ENCODE peak calls at places on chromosome 2, in ten cellular contexts. One of them, this sample, is unnamed.
A peak's percentile ranks its signal among the peaks of the same experiment; 100 is the strongest.

GRCh38 chr2:45736757-45737704 is 85.6 kb downstream of the PRKCE start:
- DNase-seq in heart right ventricle: no peak
- DNase-seq in gastrocnemius medialis: no peak
- DNase-seq in cardiac muscle cell: no peak
- DNase-seq in right atrium auricular region: no peak
- DNase-seq in upper lobe of right lung: no peak
- DNase-seq in fibroblast of lung: peak; percentile 76
- DNase-seq in spleen: no peak
- DNase-seq in DND-41: no peak
- DNase-seq in psoas muscle: no peak
- DNase-seq in this sample: no peak

GRCh38 chr2:237474931-237475703 is 11.9 kb upstream of the MLPH start:
- DNase-seq in heart right ventricle: peak; percentile 81
- DNase-seq in cardiac muscle cell: peak; percentile 93
- DNase-seq in right atrium auricular region: peak; percentile 81
- DNase-seq in DND-41: peak; percentile 84
- DNase-seq in psoas muscle: peak; percentile 93
- DNase-seq in spleen: peak; percentile 94
- DNase-seq in gastrocnemius medialis: peak; percentile 69
- DNase-seq in upper lobe of right lung: peak; percentile 94
- DNase-seq in fibroblast of lung: peak; percentile 82
- DNase-seq in this sample: peak; percentile 95

GRCh38 chr2:229774237-229774636 is 59.9 kb upstream of the DNER start:
- DNase-seq in upper lobe of right lung: no peak
- DNase-seq in right atrium auricular region: no peak
- DNase-seq in spleen: no peak
- DNase-seq in gastrocnemius medialis: no peak
- DNase-seq in heart right ventricle: no peak
- DNase-seq in fibroblast of lung: no peak
- DNase-seq in psoas muscle: no peak
- DNase-seq in DND-41: no peak
- DNase-seq in cardiac muscle cell: no peak
- DNase-seq in this sample: no peak

GRCh38 chr2:904243-905024 is 46.2 kb upstream of the SNTG2 start:
- DNase-seq in heart right ventricle: no peak
- DNase-seq in cardiac muscle cell: no peak
- DNase-seq in right atrium auricular region: peak; percentile 23
- DNase-seq in gastrocnemius medialis: no peak
- DNase-seq in spleen: no peak
- DNase-seq in DND-41: no peak
- DNase-seq in upper lobe of right lung: no peak
- DNase-seq in psoas muscle: no peak
- DNase-seq in fibroblast of lung: no peak
- DNase-seq in this sample: no peak

GRCh38 chr2:97701851-97702465 is 11.4 kb upstream of the ZAP70 start:
- DNase-seq in fibroblast of lung: no peak
- DNase-seq in psoas muscle: no peak
- DNase-seq in DND-41: no peak
- DNase-seq in right atrium auricular region: peak; percentile 32
- DNase-seq in gastrocnemius medialis: no peak
- DNase-seq in upper lobe of right lung: no peak
- DNase-seq in heart right ventricle: no peak
- DNase-seq in spleen: no peak
- DNase-seq in cardiac muscle cell: peak; percentile 25
- DNase-seq in this sample: no peak

GRCh38 chr2:169734172-169734847 is 678 bp downstream of the KLHL23 start:
- DNase-seq in heart right ventricle: no peak
- DNase-seq in upper lobe of right lung: peak; percentile 70
- DNase-seq in psoas muscle: peak; percentile 56
- DNase-seq in DND-41: peak; percentile 63
- DNase-seq in gastrocnemius medialis: no peak
- DNase-seq in spleen: no peak
- DNase-seq in fibroblast of lung: peak; percentile 12
- DNase-seq in cardiac muscle cell: peak; percentile 14
- DNase-seq in right atrium auricular region: no peak
- DNase-seq in this sample: no peak

GRCh38 chr2:240440704-240441320 is 5.3 kb downstream of the GPC1 start:
- DNase-seq in spleen: peak; percentile 69
- DNase-seq in psoas muscle: peak; percentile 32
- DNase-seq in fibroblast of lung: no peak
- DNase-seq in right atrium auricular region: no peak
- DNase-seq in heart right ventricle: no peak
- DNase-seq in DND-41: no peak
- DNase-seq in gastrocnemius medialis: peak; percentile 9
- DNase-seq in upper lobe of right lung: no peak
- DNase-seq in cardiac muscle cell: no peak
- DNase-seq in this sample: peak; percentile 48

GRCh38 chr2:42949125-42949524 is 156.7 kb upstream of the HAAO start:
- DNase-seq in heart right ventricle: no peak
- DNase-seq in spleen: peak; percentile 85
- DNase-seq in right atrium auricular region: no peak
- DNase-seq in gastrocnemius medialis: no peak
- DNase-seq in upper lobe of right lung: no peak
- DNase-seq in fibroblast of lung: no peak
- DNase-seq in DND-41: peak; percentile 72
- DNase-seq in psoas muscle: peak; percentile 19
- DNase-seq in cardiac muscle cell: no peak
- DNase-seq in this sample: no peak

GRCh38 chr2:61694312-61695274 is 156.4 kb upstream of the XPO1 start:
- DNase-seq in cardiac muscle cell: peak; percentile 95
- DNase-seq in gastrocnemius medialis: peak; percentile 93
- DNase-seq in heart right ventricle: peak; percentile 94
- DNase-seq in psoas muscle: peak; percentile 97
- DNase-seq in fibroblast of lung: peak; percentile 82
- DNase-seq in DND-41: peak; percentile 68
- DNase-seq in upper lobe of right lung: peak; percentile 98
- DNase-seq in right atrium auricular region: peak; percentile 92
- DNase-seq in spleen: peak; percentile 99
- DNase-seq in this sample: peak; percentile 99

GRCh38 chr2:84317135-84317534 is 141.9 kb downstream of the SUCLG1 start:
- DNase-seq in cardiac muscle cell: no peak
- DNase-seq in upper lobe of right lung: no peak
- DNase-seq in gastrocnemius medialis: no peak
- DNase-seq in spleen: no peak
- DNase-seq in DND-41: no peak
- DNase-seq in fibroblast of lung: no peak
- DNase-seq in right atrium auricular region: no peak
- DNase-seq in heart right ventricle: no peak
- DNase-seq in psoas muscle: no peak
- DNase-seq in this sample: no peak

GRCh38 chr2:47771211-47771610 is 11.7 kb upstream of the MSH6 start:
- DNase-seq in cardiac muscle cell: peak; percentile 69
- DNase-seq in psoas muscle: no peak
- DNase-seq in DND-41: no peak
- DNase-seq in upper lobe of right lung: no peak
- DNase-seq in heart right ventricle: no peak
- DNase-seq in spleen: no peak
- DNase-seq in right atrium auricular region: no peak
- DNase-seq in fibroblast of lung: peak; percentile 96
- DNase-seq in gastrocnemius medialis: no peak
- DNase-seq in this sample: no peak

GRCh38 chr2:239530749-239531316 is 130.0 kb upstream of the HDAC4 start:
- DNase-seq in upper lobe of right lung: no peak
- DNase-seq in right atrium auricular region: no peak
- DNase-seq in spleen: no peak
- DNase-seq in heart right ventricle: no peak
- DNase-seq in cardiac muscle cell: no peak
- DNase-seq in psoas muscle: no peak
- DNase-seq in gastrocnemius medialis: no peak
- DNase-seq in DND-41: no peak
- DNase-seq in fibroblast of lung: no peak
- DNase-seq in this sample: no peak

GRCh38 chr2:160254363-160254762 is 54.3 kb upstream of the ITGB6 start:
- DNase-seq in spleen: no peak
- DNase-seq in DND-41: no peak
- DNase-seq in heart right ventricle: no peak
- DNase-seq in upper lobe of right lung: no peak
- DNase-seq in psoas muscle: no peak
- DNase-seq in right atrium auricular region: no peak
- DNase-seq in gastrocnemius medialis: no peak
- DNase-seq in cardiac muscle cell: no peak
- DNase-seq in fibroblast of lung: no peak
- DNase-seq in this sample: no peak

GRCh38 chr2:177147093-177147694 is 65.4 kb upstream of the HNRNPA3 start:
- DNase-seq in fibroblast of lung: peak; percentile 47
- DNase-seq in cardiac muscle cell: peak; percentile 67
- DNase-seq in spleen: no peak
- DNase-seq in DND-41: peak; percentile 23
- DNase-seq in heart right ventricle: no peak
- DNase-seq in gastrocnemius medialis: no peak
- DNase-seq in right atrium auricular region: no peak
- DNase-seq in upper lobe of right lung: no peak
- DNase-seq in psoas muscle: no peak
- DNase-seq in this sample: no peak

GRCh38 chr2:68925298-68925885 is 27.3 kb downstream of the GKN2 start:
- DNase-seq in psoas muscle: no peak
- DNase-seq in heart right ventricle: peak; percentile 35
- DNase-seq in fibroblast of lung: peak; percentile 45
- DNase-seq in gastrocnemius medialis: no peak
- DNase-seq in DND-41: peak; percentile 73
- DNase-seq in upper lobe of right lung: no peak
- DNase-seq in spleen: no peak
- DNase-seq in right atrium auricular region: no peak
- DNase-seq in cardiac muscle cell: peak; percentile 66
- DNase-seq in this sample: no peak

GRCh38 chr2:15934291-15934945 is 5.9 kb upstream of the MYCN start:
- DNase-seq in fibroblast of lung: no peak
- DNase-seq in heart right ventricle: no peak
- DNase-seq in DND-41: no peak
- DNase-seq in spleen: no peak
- DNase-seq in gastrocnemius medialis: no peak
- DNase-seq in upper lobe of right lung: no peak
- DNase-seq in psoas muscle: no peak
- DNase-seq in right atrium auricular region: no peak
- DNase-seq in cardiac muscle cell: no peak
- DNase-seq in this sample: no peak

GRCh38 chr2:202035089-202035940 is 1.7 kb downstream of the FZD7 start:
- DNase-seq in DND-41: no peak
- DNase-seq in gastrocnemius medialis: peak; percentile 79
- DNase-seq in heart right ventricle: peak; percentile 53
- DNase-seq in cardiac muscle cell: peak; percentile 71
- DNase-seq in psoas muscle: peak; percentile 90
- DNase-seq in fibroblast of lung: peak; percentile 83
- DNase-seq in right atrium auricular region: no peak
- DNase-seq in upper lobe of right lung: peak; percentile 72
- DNase-seq in spleen: peak; percentile 83
- DNase-seq in this sample: peak; percentile 28

DNA sequence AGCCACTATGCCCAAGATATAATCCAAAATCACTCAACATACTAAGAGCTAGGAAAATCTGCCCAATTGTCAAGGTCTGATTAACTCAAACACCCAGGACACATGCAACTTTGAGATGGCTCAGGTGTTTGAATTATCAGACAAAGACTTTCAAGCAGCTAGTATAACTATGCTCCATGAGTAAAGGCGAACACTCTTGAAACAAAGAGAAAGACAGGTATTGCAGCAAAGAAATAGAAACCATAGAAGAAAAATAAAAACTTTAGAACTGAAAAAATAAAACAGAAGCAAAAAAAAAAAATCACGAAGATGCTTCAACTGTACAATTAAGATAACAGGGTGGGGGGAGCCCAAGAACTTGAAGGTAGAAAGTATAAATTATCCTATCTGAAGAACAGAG is 214.2 kb downstream of the EIPR1 start:
- DNase-seq in psoas muscle: no peak
- DNase-seq in gastrocnemius medialis: no peak
- DNase-seq in fibroblast of lung: no peak
- DNase-seq in spleen: no peak
- DNase-seq in cardiac muscle cell: no peak
- DNase-seq in upper lobe of right lung: no peak
- DNase-seq in heart right ventricle: no peak
- DNase-seq in right atrium auricular region: no peak
- DNase-seq in DND-41: no peak
- DNase-seq in this sample: no peak
- TF ChIP-seq CTCF in psoas muscle: no peak
- TF ChIP-seq CTCF in gastrocnemius medialis: no peak
- TF ChIP-seq CTCF in fibroblast of lung: no peak
- TF ChIP-seq CTCF in spleen: no peak
- TF ChIP-seq CTCF in cardiac muscle cell: no peak
- TF ChIP-seq CTCF in upper lobe of right lung: no peak
- TF ChIP-seq CTCF in heart right ventricle: no peak
- TF ChIP-seq CTCF in right atrium auricular region: no peak
- TF ChIP-seq CTCF in DND-41: no peak
- TF ChIP-seq CTCF in this sample: no peak

GRCh38 chr2:101119431-101119830 is 31.8 kb downstream of the TBC1D8 start:
- DNase-seq in right atrium auricular region: peak; percentile 83
- DNase-seq in psoas muscle: peak; percentile 91
- DNase-seq in fibroblast of lung: peak; percentile 9
- DNase-seq in upper lobe of right lung: no peak
- DNase-seq in gastrocnemius medialis: peak; percentile 89
- DNase-seq in spleen: no peak
- DNase-seq in DND-41: no peak
- DNase-seq in cardiac muscle cell: no peak
- DNase-seq in heart right ventricle: peak; percentile 43
- DNase-seq in this sample: peak; percentile 78
- H3K4me1 ChIP-seq in right atrium auricular region: peaks cover 81% of the 10 kb centered on the region
- H3K4me1 ChIP-seq in psoas muscle: peaks cover 70% of the 10 kb centered on the region
- H3K4me1 ChIP-seq in fibroblast of lung: peaks cover 17% of the 10 kb centered on the region
- H3K4me1 ChIP-seq in upper lobe of right lung: peaks cover 49% of the 10 kb centered on the region
- H3K4me1 ChIP-seq in gastrocnemius medialis: peaks cover 88% of the 10 kb centered on the region
- H3K4me1 ChIP-seq in spleen: peaks cover 70% of the 10 kb centered on the region
- H3K4me1 ChIP-seq in DND-41: peaks cover 13% of the 10 kb centered on the region
- H3K4me1 ChIP-seq in cardiac muscle cell: peaks cover 16% of the 10 kb centered on the region
- H3K4me1 ChIP-seq in heart right ventricle: peaks cover 86% of the 10 kb centered on the region
- H3K4me1 ChIP-seq in this sample: peaks cover 76% of the 10 kb centered on the region

DNA sequence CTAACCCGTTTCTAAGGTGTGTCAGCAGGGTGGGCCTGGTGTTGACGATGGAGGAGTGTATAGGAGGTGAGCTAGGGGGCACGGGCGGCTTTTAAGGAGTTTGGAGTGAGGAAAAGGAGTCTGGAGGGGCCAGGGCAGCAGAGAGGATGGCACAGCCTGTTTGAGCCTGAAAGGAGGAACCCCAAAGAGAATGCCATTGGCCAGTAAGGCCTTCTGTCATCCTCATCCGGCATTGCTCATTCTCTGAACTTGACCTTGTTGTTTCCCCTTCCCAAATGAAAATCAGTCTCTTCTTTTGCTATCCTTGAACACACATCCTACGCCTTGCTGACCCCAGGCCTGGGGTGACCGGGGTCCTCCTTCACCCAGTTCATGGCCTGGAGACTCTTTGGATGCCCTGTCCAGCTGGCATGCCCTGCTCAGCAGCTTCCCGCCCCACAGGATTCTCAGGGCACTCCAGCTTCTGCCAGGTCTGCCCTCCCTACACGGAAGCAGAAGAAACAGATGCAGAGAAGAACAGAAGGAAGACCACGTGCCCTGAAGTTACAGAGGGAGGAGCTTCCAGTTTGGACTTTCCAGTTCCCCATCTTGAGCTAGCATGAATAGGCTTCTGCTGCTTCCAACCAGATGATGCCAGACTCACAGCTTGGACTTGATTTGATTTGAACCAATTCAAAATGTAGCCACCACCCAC is 20.5 kb upstream of the KIF3C start:
- DNase-seq in gastrocnemius medialis: peak; percentile 43
- DNase-seq in cardiac muscle cell: no peak
- DNase-seq in right atrium auricular region: no peak
- DNase-seq in fibroblast of lung: no peak
- DNase-seq in spleen: peak; percentile 81
- DNase-seq in psoas muscle: no peak
- DNase-seq in upper lobe of right lung: no peak
- DNase-seq in DND-41: no peak
- DNase-seq in heart right ventricle: no peak
- DNase-seq in this sample: peak; percentile 37
- H3K27ac ChIP-seq in gastrocnemius medialis: peak overlapping the region; percentile 86
- H3K27ac ChIP-seq in cardiac muscle cell: no peak overlapping the region
- H3K27ac ChIP-seq in right atrium auricular region: peak overlapping the region; percentile 58
- H3K27ac ChIP-seq in fibroblast of lung: no peak overlapping the region
- H3K27ac ChIP-seq in spleen: peak overlapping the region; percentile 75
- H3K27ac ChIP-seq in psoas muscle: peak overlapping the region; percentile 85
- H3K27ac ChIP-seq in upper lobe of right lung: peak overlapping the region; percentile 66
- H3K27ac ChIP-seq in DND-41: no peak overlapping the region
- H3K27ac ChIP-seq in heart right ventricle: peak overlapping the region; percentile 19
- H3K27ac ChIP-seq in this sample: peak overlapping the region; percentile 2

GRCh38 chr2:6791682-6792081 is 74.0 kb downstream of the CMPK2 start:
- DNase-seq in DND-41: no peak
- DNase-seq in gastrocnemius medialis: no peak
- DNase-seq in right atrium auricular region: no peak
- DNase-seq in upper lobe of right lung: no peak
- DNase-seq in psoas muscle: no peak
- DNase-seq in heart right ventricle: no peak
- DNase-seq in spleen: no peak
- DNase-seq in cardiac muscle cell: no peak
- DNase-seq in fibroblast of lung: no peak
- DNase-seq in this sample: no peak
- TF ChIP-seq CTCF in DND-41: peak; percentile 29
- TF ChIP-seq CTCF in gastrocnemius medialis: no peak
- TF ChIP-seq CTCF in right atrium auricular region: no peak
- TF ChIP-seq CTCF in upper lobe of right lung: no peak
- TF ChIP-seq CTCF in psoas muscle: no peak
- TF ChIP-seq CTCF in heart right ventricle: no peak
- TF ChIP-seq CTCF in spleen: no peak
- TF ChIP-seq CTCF in cardiac muscle cell: no peak
- TF ChIP-seq CTCF in fibroblast of lung: no peak
- TF ChIP-seq CTCF in this sample: no peak